ENCODE peak calls at places on chromosomes 4 and X, in four cellular contexts. One of them, this sample, is unnamed.

GRCh38 chr4:41658106-41658505 is 90.4 kb downstream of the PHOX2B start:
- DNase-seq in fibroblast of lung: no peak
- DNase-seq in CD8-positive, alpha-beta memory T cell: no peak
- DNase-seq in ovary: no peak
- DNase-seq in this sample: no peak

GRCh38 chr4:67539830-67540229 is 5.5 kb downstream of the CENPC start:
- DNase-seq in fibroblast of lung: no peak
- DNase-seq in CD8-positive, alpha-beta memory T cell: no peak
- DNase-seq in ovary: no peak
- DNase-seq in this sample: no peak

GRCh38 chr4:71130827-71131603 is 137.6 kb downstream of the DCK start:
- DNase-seq in fibroblast of lung: peak; percentile 61
- DNase-seq in CD8-positive, alpha-beta memory T cell: no peak
- DNase-seq in ovary: no peak
- DNase-seq in this sample: no peak

GRCh38 chr4:109912706-109913621 is at the start of gene EGF:
- DNase-seq in fibroblast of lung: peak; percentile 25
- DNase-seq in CD8-positive, alpha-beta memory T cell: no peak
- DNase-seq in ovary: no peak
- DNase-seq in this sample: no peak

GRCh38 chr4:7711330-7711963 is 228.2 kb downstream of the AFAP1 start:
- DNase-seq in fibroblast of lung: no peak
- DNase-seq in CD8-positive, alpha-beta memory T cell: no peak
- DNase-seq in ovary: no peak
- DNase-seq in this sample: no peak

GRCh38 chrX:135707880-135708279 is 5.6 kb upstream of the CT45A1 start:
- DNase-seq in fibroblast of lung: no peak
- DNase-seq in CD8-positive, alpha-beta memory T cell: no peak
- DNase-seq in ovary: no peak
- DNase-seq in this sample: no peak

GRCh38 chr4:54482529-54482961 is 175.2 kb upstream of the KIT start:
- DNase-seq in fibroblast of lung: no peak
- DNase-seq in CD8-positive, alpha-beta memory T cell: no peak
- DNase-seq in ovary: no peak
- DNase-seq in this sample: no peak

GRCh38 chr4:172649143-172649542 is 519.5 kb upstream of the GALNT7 start:
- DNase-seq in fibroblast of lung: no peak
- DNase-seq in CD8-positive, alpha-beta memory T cell: no peak
- DNase-seq in ovary: no peak
- DNase-seq in this sample: no peak

GRCh38 chr4:24137963-24138601 is 248.2 kb upstream of the PPARGC1A start:
- DNase-seq in fibroblast of lung: peak; percentile 9
- DNase-seq in CD8-positive, alpha-beta memory T cell: no peak
- DNase-seq in ovary: no peak
- DNase-seq in this sample: no peak

GRCh38 chr4:71538528-71538927 is 199.7 kb downstream of the SLC4A4 start:
- DNase-seq in fibroblast of lung: no peak
- DNase-seq in CD8-positive, alpha-beta memory T cell: no peak
- DNase-seq in ovary: no peak
- DNase-seq in this sample: no peak

GRCh38 chr4:31160146-31160545 is 440.0 kb downstream of the PCDH7 start:
- DNase-seq in fibroblast of lung: no peak
- DNase-seq in CD8-positive, alpha-beta memory T cell: no peak
- DNase-seq in ovary: no peak
- DNase-seq in this sample: no peak

GRCh38 chr4:129094347-129094746 is 1.0 kb upstream of the SCLT1 start:
- DNase-seq in fibroblast of lung: no peak
- DNase-seq in CD8-positive, alpha-beta memory T cell: no peak
- DNase-seq in ovary: no peak
- DNase-seq in this sample: no peak

GRCh38 chr4:83362492-83363329 is 28.1 kb upstream of the HPSE start:
- DNase-seq in fibroblast of lung: peak; percentile 52
- DNase-seq in CD8-positive, alpha-beta memory T cell: no peak
- DNase-seq in ovary: no peak
- DNase-seq in this sample: no peak

GRCh38 chrX:21985332-21985777 is 44.8 kb downstream of the SMS start:
- DNase-seq in fibroblast of lung: peak; percentile 85
- DNase-seq in CD8-positive, alpha-beta memory T cell: peak; percentile 36
- DNase-seq in ovary: peak; percentile 69
- DNase-seq in this sample: no peak

GRCh38 chrX:119690921-119691716 is 1.8 kb downstream of the SEPTIN6 start:
- DNase-seq in fibroblast of lung: peak; percentile 42
- DNase-seq in CD8-positive, alpha-beta memory T cell: no peak
- DNase-seq in ovary: no peak
- DNase-seq in this sample: no peak

GRCh38 chr4:41620594-41621256 is 82.8 kb downstream of the LIMCH1 start:
- DNase-seq in fibroblast of lung: no peak
- DNase-seq in CD8-positive, alpha-beta memory T cell: no peak
- DNase-seq in ovary: no peak
- DNase-seq in this sample: peak; percentile 73

GRCh38 chrX:23548164-23548563 is 119.1 kb upstream of the PRDX4 start:
- DNase-seq in fibroblast of lung: no peak
- DNase-seq in CD8-positive, alpha-beta memory T cell: no peak
- DNase-seq in ovary: no peak
- DNase-seq in this sample: no peak

GRCh38 chr4:26452565-26453531 is 37.4 kb downstream of the CCKAR start:
- DNase-seq in fibroblast of lung: no peak
- DNase-seq in CD8-positive, alpha-beta memory T cell: no peak
- DNase-seq in ovary: no peak
- DNase-seq in this sample: no peak

GRCh38 chr4:98653890-98654867 is 4.2 kb downstream of the TSPAN5 start:
- DNase-seq in fibroblast of lung: peak; percentile 90
- DNase-seq in CD8-positive, alpha-beta memory T cell: no peak
- DNase-seq in ovary: peak; percentile 53
- DNase-seq in this sample: no peak

GRCh38 chrX:104854790-104855340 is 288.9 kb downstream of the IL1RAPL2 start:
- DNase-seq in fibroblast of lung: no peak
- DNase-seq in CD8-positive, alpha-beta memory T cell: no peak
- DNase-seq in ovary: no peak
- DNase-seq in this sample: no peak

GRCh38 chrX:128020701-128021100 is 31.5 kb downstream of the ACTRT1 start:
- DNase-seq in fibroblast of lung: no peak
- DNase-seq in CD8-positive, alpha-beta memory T cell: no peak
- DNase-seq in ovary: no peak
- DNase-seq in this sample: no peak

GRCh38 chrX:15055146-15055930 is 182.1 kb downstream of the MOSPD2 start:
- DNase-seq in fibroblast of lung: no peak
- DNase-seq in CD8-positive, alpha-beta memory T cell: no peak
- DNase-seq in ovary: no peak
- DNase-seq in this sample: no peak

GRCh38 chrX:9493936-9494335 is 29.1 kb downstream of the TBL1X start:
- DNase-seq in fibroblast of lung: no peak
- DNase-seq in CD8-positive, alpha-beta memory T cell: no peak
- DNase-seq in ovary: no peak
- DNase-seq in this sample: no peak

DNA sequence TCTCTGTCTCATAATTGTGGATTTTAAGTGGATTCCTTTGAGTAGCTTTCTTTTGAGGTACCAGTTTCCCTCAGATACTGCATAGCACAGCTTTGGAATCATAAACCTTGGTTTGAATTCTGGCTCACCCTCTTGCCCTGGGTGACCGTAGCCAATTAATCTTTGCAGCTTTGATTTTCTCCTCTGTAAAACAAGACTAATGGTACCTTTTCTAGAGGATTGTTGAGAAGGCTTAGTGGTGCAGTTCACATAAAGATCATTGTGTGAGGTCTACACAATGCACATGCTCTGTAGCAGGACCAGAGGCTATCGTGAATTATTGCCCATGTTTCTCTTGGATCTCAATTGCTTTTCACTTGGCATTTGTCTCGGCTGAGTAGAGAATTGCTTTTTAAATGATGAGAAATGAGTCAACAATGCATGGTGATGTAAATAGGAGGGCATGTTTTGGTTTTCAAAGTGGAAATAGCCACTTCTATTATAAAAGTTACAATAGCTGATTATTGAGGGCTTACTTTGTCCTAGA is 47.9 kb downstream of the TMEM131L start:
- DNase-seq in fibroblast of lung: peak; percentile 60
- DNase-seq in CD8-positive, alpha-beta memory T cell: no peak
- DNase-seq in ovary: no peak
- DNase-seq in this sample: no peak
- H3K27ac ChIP-seq in fibroblast of lung: peak overlapping the region; percentile 50
- H3K27ac ChIP-seq in CD8-positive, alpha-beta memory T cell: no peak overlapping the region
- H3K27ac ChIP-seq in ovary: no peak overlapping the region
- H3K27ac ChIP-seq in this sample: peak overlapping the region; percentile 35

GRCh38 chr4:15694431-15694830 is 8.4 kb upstream of the BST1 start:
- DNase-seq in fibroblast of lung: no peak
- DNase-seq in CD8-positive, alpha-beta memory T cell: no peak
- DNase-seq in ovary: no peak
- DNase-seq in this sample: no peak

GRCh38 chr4:15690020-15690809 is 8.6 kb downstream of the FAM200B start:
- DNase-seq in fibroblast of lung: peak; percentile 64
- DNase-seq in CD8-positive, alpha-beta memory T cell: no peak
- DNase-seq in ovary: no peak
- DNase-seq in this sample: no peak

GRCh38 chr4:15688056-15688455 is 6.4 kb downstream of the FAM200B start:
- DNase-seq in fibroblast of lung: no peak
- DNase-seq in CD8-positive, alpha-beta memory T cell: no peak
- DNase-seq in ovary: no peak
- DNase-seq in this sample: no peak

GRCh38 chr4:15691346-15692140 is 9.9 kb downstream of the FAM200B start:
- DNase-seq in fibroblast of lung: no peak
- DNase-seq in CD8-positive, alpha-beta memory T cell: no peak
- DNase-seq in ovary: no peak
- DNase-seq in this sample: no peak

GRCh38 chr4:15689540-15689939 is 7.9 kb downstream of the FAM200B start:
- DNase-seq in fibroblast of lung: no peak
- DNase-seq in CD8-positive, alpha-beta memory T cell: no peak
- DNase-seq in ovary: no peak
- DNase-seq in this sample: no peak
- H3K4me1 ChIP-seq in fibroblast of lung: peaks cover 17% of the 10 kb centered on the region
- H3K4me1 ChIP-seq in CD8-positive, alpha-beta memory T cell: no peaks in the 10 kb centered on the region
- H3K4me1 ChIP-seq in ovary: peaks cover 1% of the 10 kb centered on the region
- H3K4me1 ChIP-seq in this sample: no peaks in the 10 kb centered on the region

DNA sequence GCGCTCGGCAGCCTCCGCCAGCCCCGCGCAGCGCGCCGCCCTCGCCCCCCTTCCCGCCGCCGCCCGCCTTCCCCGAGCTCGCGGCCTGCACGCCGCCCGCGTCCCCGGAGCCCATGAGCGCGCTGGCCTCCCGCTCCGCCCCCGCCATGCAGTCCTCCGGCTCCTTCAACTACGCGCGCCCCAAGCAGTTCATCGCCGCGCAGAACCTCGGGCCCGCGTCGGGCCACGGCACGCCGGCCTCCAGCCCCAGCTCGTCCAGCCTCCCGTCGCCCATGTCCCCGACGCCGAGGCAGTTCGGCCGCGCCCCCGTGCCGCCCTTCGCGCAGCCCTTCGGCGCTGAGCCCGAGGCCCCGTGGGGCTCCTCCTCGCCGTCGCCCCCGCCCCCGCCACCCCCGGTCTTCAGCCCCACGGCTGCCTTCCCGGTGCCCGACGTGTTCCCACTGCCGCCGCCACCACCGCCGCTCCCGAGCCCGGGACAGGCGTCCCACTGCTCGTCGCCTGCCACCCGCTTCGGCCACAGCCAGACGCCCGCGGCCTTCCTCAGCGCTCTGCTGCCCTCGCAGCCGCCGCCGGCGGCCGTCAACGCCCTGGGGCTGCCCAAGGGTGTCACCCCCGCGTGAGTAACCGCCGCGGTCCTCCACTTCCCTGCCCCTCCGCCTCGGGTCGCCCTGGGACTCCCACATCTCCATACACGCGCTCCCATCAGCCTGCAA is 132.1 kb downstream of the CBR4 start:
- DNase-seq in fibroblast of lung: peak; percentile 39
- DNase-seq in CD8-positive, alpha-beta memory T cell: no peak
- DNase-seq in ovary: no peak
- DNase-seq in this sample: no peak
- H3K4me3 ChIP-seq in fibroblast of lung: peak overlapping the region; percentile 14
- H3K4me3 ChIP-seq in CD8-positive, alpha-beta memory T cell: no peak overlapping the region
- H3K4me3 ChIP-seq in ovary: peak overlapping the region; percentile 22
- H3K4me3 ChIP-seq in this sample: peak overlapping the region; percentile 63

DNA sequence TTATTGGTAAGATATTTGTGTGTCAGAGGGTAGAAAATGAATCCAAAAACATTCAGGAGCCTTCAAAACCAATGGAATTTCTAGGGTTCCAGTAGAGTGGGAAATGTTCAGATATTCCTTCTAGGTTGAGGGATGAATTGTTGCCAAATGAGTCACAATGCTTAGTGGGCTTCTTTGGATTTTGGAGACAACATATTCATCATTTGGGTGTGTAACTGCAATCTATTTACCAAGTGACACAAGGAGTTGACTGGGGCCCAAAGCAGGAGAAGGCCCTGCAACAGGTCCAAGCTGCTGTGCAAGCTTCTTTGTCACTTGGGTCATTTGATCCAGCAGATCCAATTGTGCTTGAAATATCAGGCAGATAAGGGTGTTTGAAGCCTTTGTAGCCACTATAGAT is 551.5 kb upstream of the PITX2 start:
- DNase-seq in fibroblast of lung: no peak
- DNase-seq in CD8-positive, alpha-beta memory T cell: no peak
- DNase-seq in ovary: no peak
- DNase-seq in this sample: no peak
- H3K27ac ChIP-seq in fibroblast of lung: no peak overlapping the region
- H3K27ac ChIP-seq in CD8-positive, alpha-beta memory T cell: no peak overlapping the region
- H3K27ac ChIP-seq in ovary: no peak overlapping the region
- H3K27ac ChIP-seq in this sample: no peak overlapping the region